ENCODE peak calls at places on chromosomes 4 and X, in nine cellular contexts. V is RWPE1, U is Peyer's patch, D is cardiac muscle cell, M is endothelial cell, K is HFF-Myc, C is brain microvascular endothelial cell, B is progenitor cell of endocrine pancreas, R is kidney. E is an unnamed sample.

GRCh38 chr4:181690498-181690897 is 552.7 kb upstream of the TENM3 start:
- DNase-seq in V (no peak), B (no peak), K (no peak), C (no peak), D (no peak), U (no peak), R (no peak), M (no peak), E (no peak)

GRCh38 chr4:24094726-24095125 is 204.9 kb upstream of the PPARGC1A start:
- DNase-seq in C (no peak), R (no peak), M (no peak), B (no peak), V (no peak), D (no peak), U (no peak), K (no peak), E (no peak)

GRCh38 chr4:39469429-39470077 is 10.7 kb downstream of the LIAS start:
- DNase-seq in V (peak), D (peak), U (no peak), C (peak), M (peak), B (peak), K (peak), R (no peak), E (no peak)

GRCh38 chrX:25144043-25144940 is 128.5 kb upstream of the ARX start:
- DNase-seq in R (peak), U (peak), M (peak), C (peak), B (peak), D (peak), V (peak), K (peak), E (no peak)

GRCh38 chr4:159024266-159024665 is 78.6 kb upstream of the RAPGEF2 start:
- DNase-seq in K (no peak), M (no peak), D (no peak), U (no peak), B (no peak), C (no peak), V (no peak), R (no peak), E (no peak)

GRCh38 chr4:121439669-121440068 is 58.9 kb upstream of the QRFPR start:
- DNase-seq in U (no peak), K (no peak), R (no peak), M (no peak), B (no peak), D (no peak), V (no peak), C (no peak), E (no peak)

GRCh38 chrX:56969559-56969958 is 25.8 kb downstream of the SPIN3 start:
- DNase-seq in D (no peak), V (no peak), C (no peak), K (no peak), U (no peak), R (no peak), M (no peak), B (no peak), E (no peak)

GRCh38 chrX:10259716-10260115 is 102.9 kb downstream of the CLCN4 start:
- DNase-seq in K (no peak), U (no peak), B (no peak), R (no peak), M (no peak), C (peak), V (no peak), D (no peak), E (no peak)

GRCh38 chr4:164215113-164215741 is 538.7 kb upstream of the SMIM31 start:
- DNase-seq in C (no peak), V (no peak), B (no peak), K (no peak), U (no peak), R (no peak), D (no peak), M (no peak), E (no peak)

GRCh38 chrX:50448565-50448964 is 22.1 kb downstream of the DGKK start:
- DNase-seq in M (no peak), U (no peak), D (no peak), R (no peak), B (no peak), C (no peak), V (peak), K (no peak), E (no peak)

GRCh38 chr4:79979785-79980437 is 93.1 kb downstream of the ANTXR2 start:
- DNase-seq in U (no peak), D (no peak), B (no peak), M (no peak), C (no peak), V (no peak), K (no peak), R (no peak), E (no peak)

GRCh38 chr4:82499705-82500104 is 62.1 kb downstream of the TMEM150C start:
- DNase-seq in D (no peak), K (no peak), M (no peak), U (no peak), V (no peak), C (no peak), R (no peak), B (no peak), E (no peak)

GRCh38 chrX:108199691-108200090 is 108.1 kb downstream of the ATG4A start:
- DNase-seq in D (peak), U (no peak), C (peak), V (peak), R (no peak), K (no peak), M (peak), B (no peak), E (no peak)

GRCh38 chr4:89509708-89510269 is 202.2 kb upstream of the GPRIN3 start:
- DNase-seq in C (peak), V (no peak), U (no peak), K (no peak), R (no peak), D (no peak), B (no peak), M (no peak), E (no peak)

GRCh38 chr4:2320152-2320551 is 58.2 kb upstream of the MXD4 start:
- DNase-seq in V (no peak), U (peak), K (no peak), B (peak), C (no peak), R (no peak), D (no peak), M (no peak), E (no peak)

GRCh38 chr4:123352240-123352945 is 44.2 kb upstream of the SPRY1 start:
- DNase-seq in R (no peak), B (no peak), M (no peak), V (peak), C (no peak), U (no peak), K (no peak), D (no peak), E (no peak)

GRCh38 chrX:843306-843705 is 212.7 kb downstream of the SHOX start:
- DNase-seq in B (no peak), C (no peak), D (no peak), R (no peak), U (no peak), V (no peak), M (no peak), K (no peak), E (no peak)

GRCh38 chrX:153871451-153871850 is 14.5 kb downstream of the L1CAM start:
- DNase-seq in K (no peak), U (no peak), R (peak), C (no peak), D (no peak), M (no peak), V (no peak), B (no peak), E (no peak)

GRCh38 chrX:42934020-42934701 is 156.2 kb upstream of the PPP1R2C start:
- DNase-seq in U (no peak), B (no peak), R (no peak), C (no peak), V (no peak), M (no peak), D (no peak), K (no peak), E (no peak)

GRCh38 chr4:186740822-186741221 is 17.2 kb upstream of the FAT1 start:
- DNase-seq in D (no peak), B (no peak), C (peak), U (no peak), V (no peak), K (no peak), R (no peak), M (no peak), E (no peak)

GRCh38 chr4:42359686-42360085 is 37.6 kb upstream of the SHISA3 start:
- DNase-seq in U (no peak), V (no peak), B (no peak), M (no peak), D (no peak), C (no peak), K (no peak), R (no peak), E (no peak)

GRCh38 chr4:19047481-19047880 is 1025.9 kb upstream of the LCORL start:
- DNase-seq in C (no peak), B (no peak), U (no peak), R (no peak), D (no peak), V (no peak), K (no peak), M (no peak), E (no peak)

GRCh38 chrX:150680974-150681373 is 12.2 kb upstream of the MTMR1 start:
- DNase-seq in C (no peak), K (no peak), U (no peak), V (peak), D (peak), B (no peak), R (no peak), M (no peak), E (no peak)

GRCh38 chrX:23610491-23610890 is 56.8 kb upstream of the PRDX4 start:
- DNase-seq in B (no peak), V (no peak), C (no peak), D (no peak), K (no peak), U (no peak), R (no peak), M (no peak), E (no peak)

GRCh38 chrX:65706041-65706828 is 38.8 kb downstream of the MSN start:
- DNase-seq in B (no peak), K (peak), V (peak), U (no peak), C (peak), M (no peak), D (peak), R (no peak), E (no peak)

GRCh38 chr4:38760915-38761314 is 21.9 kb downstream of the TLR10 start:
- DNase-seq in D (no peak), C (no peak), B (no peak), M (no peak), K (no peak), R (no peak), V (no peak), U (no peak), E (no peak)

GRCh38 chrX:46965125-46965758 is 53.0 kb downstream of the JADE3 start:
- DNase-seq in K (no peak), V (no peak), M (no peak), B (no peak), R (no peak), C (peak), U (no peak), D (no peak), E (no peak)

GRCh38 chr4:134490863-134491262 is 289.3 kb upstream of the PABPC4L start:
- DNase-seq in B (no peak), M (no peak), V (no peak), U (no peak), R (no peak), C (no peak), D (peak), K (no peak), E (no peak)

GRCh38 chrX:1542994-1543725 is 6.2 kb upstream of the P2RY8 start:
- DNase-seq in R (no peak), C (no peak), M (no peak), V (no peak), D (no peak), B (no peak), K (no peak), U (peak), E (no peak)

GRCh38 chr4:182015893-182016292 is 227.3 kb upstream of the TENM3 start:
- DNase-seq in D (no peak), K (no peak), M (no peak), C (peak), B (no peak), V (peak), R (no peak), U (no peak), E (no peak)

DNA sequence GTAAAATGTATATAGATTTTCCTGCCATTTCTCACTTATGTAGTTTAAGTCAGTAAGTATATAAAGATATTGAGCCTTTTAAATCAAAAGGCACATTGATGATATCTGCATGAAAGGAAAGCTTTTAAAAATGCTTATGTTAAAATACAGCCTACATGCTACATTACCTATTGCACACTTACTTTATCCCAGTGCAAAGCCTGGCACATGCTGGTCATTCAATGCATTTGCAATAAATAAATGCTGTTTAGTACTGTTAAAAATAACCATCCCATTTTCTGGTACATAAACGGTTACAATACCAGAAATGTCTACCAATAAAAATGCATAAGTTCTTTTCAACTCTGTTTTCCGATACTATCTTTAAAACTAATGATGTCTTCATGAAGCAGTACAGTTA is 22.1 kb upstream of the SPATA4 start:
- DNase-seq in M (no peak), K (no peak), U (no peak), R (no peak), V (no peak), B (no peak), D (no peak), C (no peak), E (no peak)
- TF ChIP-seq CTCF in M (no peak), K (no peak), U (no peak), R (no peak), V (no peak), B (no peak), D (no peak), C (no peak), E (no peak)

GRCh38 chr4:67204441-67204840 is 340.9 kb downstream of the CENPC start:
- DNase-seq in U (no peak), V (no peak), B (no peak), D (no peak), R (no peak), M (no peak), C (no peak), K (no peak), E (no peak)

GRCh38 chr4:67201334-67201733 is 344.0 kb downstream of the CENPC start:
- DNase-seq in C (no peak), V (no peak), K (no peak), U (no peak), D (no peak), R (no peak), B (no peak), M (no peak), E (no peak)

GRCh38 chr4:67198757-67199156 is 346.5 kb downstream of the CENPC start:
- DNase-seq in D (peak), M (peak), R (no peak), V (peak), B (no peak), U (no peak), C (peak), K (no peak), E (no peak)
- TF ChIP-seq CTCF in D (peak), M (no peak), R (no peak), V (peak), B (peak), U (no peak), C (no peak), K (no peak), E (no peak)

DNA sequence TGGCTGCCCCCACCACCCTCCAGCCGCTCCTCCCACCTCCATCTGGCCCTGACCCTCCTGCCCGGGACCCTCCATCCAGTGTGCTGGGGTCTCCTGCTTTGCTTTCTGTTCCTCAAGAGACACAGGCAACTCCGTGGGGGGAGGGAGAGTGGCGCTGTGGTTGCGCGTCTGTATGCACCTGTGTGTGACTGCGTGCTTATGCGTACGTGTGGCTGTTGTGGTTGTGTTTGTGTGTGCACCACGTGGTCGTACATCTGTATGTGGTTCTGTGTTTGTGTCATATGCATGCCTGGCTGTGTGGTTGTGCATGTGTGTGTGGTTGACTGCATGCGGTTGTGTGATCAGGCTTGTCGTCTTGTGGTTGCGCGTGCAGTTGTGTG is 33.2 kb downstream of the CPLX1 start:
- DNase-seq in U (no peak), M (no peak), C (no peak), R (no peak), D (no peak), V (no peak), K (peak), B (no peak), E (no peak)
- TF ChIP-seq CTCF in U (no peak), M (no peak), C (no peak), R (no peak), D (no peak), V (no peak), K (no peak), B (no peak), E (no peak)

GRCh38 chr4:10183462-10183861 is 66.9 kb upstream of the WDR1 start:
- DNase-seq in K (no peak), D (no peak), C (no peak), R (no peak), V (no peak), B (no peak), M (no peak), U (no peak), E (no peak)
- TF ChIP-seq CTCF in K (no peak), D (no peak), C (no peak), R (no peak), V (no peak), B (no peak), M (no peak), U (no peak), E (no peak)

GRCh38 chr4:165506780-165507305 is 128.0 kb downstream of the CPE start:
- DNase-seq in M (no peak), R (no peak), D (no peak), V (no peak), U (no peak), K (no peak), B (no peak), C (no peak), E (no peak)
- TF ChIP-seq CTCF in M (no peak), R (no peak), D (no peak), V (no peak), U (no peak), K (no peak), B (no peak), C (no peak), E (no peak)

GRCh38 chr4:8688041-8688907 is 95.7 kb downstream of the CPZ start:
- DNase-seq in D (peak), M (peak), C (peak), R (peak), B (peak), V (peak), U (no peak), K (no peak), E (no peak)
- TF ChIP-seq CTCF in D (peak), M (peak), C (peak), R (peak), B (peak), V (peak), U (no peak), K (peak), E (peak)

DNA sequence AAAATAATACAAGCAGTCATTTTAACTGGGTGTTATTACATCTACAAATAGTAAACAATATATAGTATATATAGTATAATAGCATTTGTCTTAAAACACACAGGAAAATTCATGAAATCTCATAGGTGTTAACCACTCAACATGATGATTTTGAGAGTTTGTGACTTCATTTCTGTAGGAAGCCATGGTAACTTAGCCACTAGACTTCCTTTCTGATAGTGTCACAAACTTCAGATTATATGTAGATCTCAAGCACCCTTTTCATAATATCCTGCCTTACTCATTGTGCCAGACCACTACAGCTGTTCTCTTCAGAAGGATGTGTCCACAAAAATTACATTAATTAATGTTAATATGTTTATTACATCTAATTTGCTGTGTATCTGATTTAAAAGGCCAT is 1250.6 kb downstream of the ADGRL3 start:
- DNase-seq in U (no peak), M (no peak), R (no peak), K (no peak), D (no peak), C (no peak), V (no peak), B (no peak), E (no peak)
- TF ChIP-seq CTCF in U (no peak), M (no peak), R (no peak), K (no peak), D (no peak), C (no peak), V (no peak), B (no peak), E (no peak)